ENCODE peak calls at places on chromosome 14, in six cellular contexts. D is bronchial epithelial cell; U is gastrocnemius medialis; S is HuH-7.5; I is activated effector memory CD4-positive, alpha-beta T cell treated with Interleukin-2 at 50 U/mL for 16 hours; N is stimulated activated CD8-positive, alpha-beta memory T cell treated with anti-CD3 and anti-CD28 coated beads, Interleukin-12 subunit alpha, Interleukin-12 subunit beta, amount 100 ng/mL, for 1 hour. K is an unnamed sample.

GRCh38 chr14:94536836-94537235 is 24.4 kb upstream of the SERPINA4 start:
- DNase-seq in D (peak), U (no peak), S (no peak), I (no peak), N (no peak), K (no peak)

GRCh38 chr14:104116544-104117340 is 21.6 kb upstream of the KIF26A start:
- DNase-seq in D (peak), U (no peak), S (no peak), I (no peak), N (no peak), K (no peak)

GRCh38 chr14:95562892-95563685 is 28.2 kb downstream of the GLRX5 start:
- DNase-seq in D (peak), U (no peak), S (no peak), I (no peak), N (no peak), K (no peak)

GRCh38 chr14:66015046-66015780 is 471.0 kb upstream of the CCDC196 start:
- DNase-seq in D (no peak), U (no peak), S (no peak), I (no peak), N (no peak), K (no peak)

GRCh38 chr14:54776361-54777001 is 126.1 kb downstream of the GCH1 start:
- DNase-seq in D (no peak), U (peak), S (no peak), I (peak), N (no peak), K (peak)

GRCh38 chr14:90968025-90968424 is 92.4 kb downstream of the RPS6KA5 start:
- DNase-seq in D (no peak), U (no peak), S (no peak), I (no peak), N (no peak), K (no peak)

GRCh38 chr14:60845523-60845922 is 111.0 kb downstream of the MNAT1 start:
- DNase-seq in D (no peak), U (no peak), S (no peak), I (no peak), N (no peak), K (peak)

GRCh38 chr14:89123215-89123614 is 293.8 kb downstream of the FOXN3 start:
- DNase-seq in D (no peak), U (no peak), S (no peak), I (no peak), N (no peak), K (no peak)

GRCh38 chr14:23185046-23185445 is 1.6 kb upstream of the SLC7A8 start:
- DNase-seq in D (peak), U (no peak), S (no peak), I (no peak), N (no peak), K (no peak)

GRCh38 chr14:36997843-36998242 is 174.6 kb downstream of the SLC25A21 start:
- DNase-seq in D (no peak), U (no peak), S (no peak), I (no peak), N (no peak), K (no peak)

K was measured in SIG-M5.